ENCODE peak calls at places on chromosomes 2 and 18, in ten cellular contexts. One of them, this sample, is unnamed.

GRCh38 chr2:227853204-227853629 is 18.2 kb upstream of the DAW1 start:
- DNase-seq in AG09319: peak
- DNase-seq in brain microvascular endothelial cell: no peak
- DNase-seq in left ventricle myocardium inferior: no peak
- DNase-seq in pancreas: no peak
- DNase-seq in esophagus squamous epithelium: no peak
- DNase-seq in cardiac fibroblast: peak
- DNase-seq in mesothelial cell of epicardium: no peak
- DNase-seq in lower lobe of right lung: no peak
- DNase-seq in tibial nerve: no peak
- DNase-seq in this sample: no peak

GRCh38 chr2:241150660-241151530 is 628 bp downstream of the PPP1R7 start:
- DNase-seq in cardiac fibroblast: peak
- DNase-seq in pancreas: no peak
- DNase-seq in AG09319: no peak
- DNase-seq in tibial nerve: no peak
- DNase-seq in brain microvascular endothelial cell: no peak
- DNase-seq in esophagus squamous epithelium: no peak
- DNase-seq in lower lobe of right lung: no peak
- DNase-seq in mesothelial cell of epicardium: no peak
- DNase-seq in left ventricle myocardium inferior: no peak
- DNase-seq in this sample: no peak

GRCh38 chr2:97670471-97670870 is 958 bp downstream of the C2orf92 start:
- DNase-seq in pancreas: no peak
- DNase-seq in mesothelial cell of epicardium: no peak
- DNase-seq in cardiac fibroblast: no peak
- DNase-seq in brain microvascular endothelial cell: no peak
- DNase-seq in left ventricle myocardium inferior: no peak
- DNase-seq in tibial nerve: no peak
- DNase-seq in lower lobe of right lung: no peak
- DNase-seq in AG09319: no peak
- DNase-seq in esophagus squamous epithelium: no peak
- DNase-seq in this sample: no peak

GRCh38 chr18:7393080-7393479 is 162.2 kb downstream of the LRRC30 start:
- DNase-seq in left ventricle myocardium inferior: no peak
- DNase-seq in cardiac fibroblast: no peak
- DNase-seq in pancreas: no peak
- DNase-seq in mesothelial cell of epicardium: no peak
- DNase-seq in tibial nerve: no peak
- DNase-seq in brain microvascular endothelial cell: no peak
- DNase-seq in AG09319: no peak
- DNase-seq in esophagus squamous epithelium: no peak
- DNase-seq in lower lobe of right lung: no peak
- DNase-seq in this sample: no peak

GRCh38 chr2:227150222-227150936 is 13.6 kb downstream of the COL4A4 start:
- DNase-seq in lower lobe of right lung: no peak
- DNase-seq in mesothelial cell of epicardium: no peak
- DNase-seq in pancreas: no peak
- DNase-seq in AG09319: no peak
- DNase-seq in esophagus squamous epithelium: no peak
- DNase-seq in left ventricle myocardium inferior: no peak
- DNase-seq in brain microvascular endothelial cell: no peak
- DNase-seq in cardiac fibroblast: no peak
- DNase-seq in tibial nerve: no peak
- DNase-seq in this sample: no peak

GRCh38 chr2:170163666-170164065 is 14.3 kb upstream of the MYO3B start:
- DNase-seq in mesothelial cell of epicardium: no peak
- DNase-seq in tibial nerve: no peak
- DNase-seq in brain microvascular endothelial cell: no peak
- DNase-seq in left ventricle myocardium inferior: no peak
- DNase-seq in AG09319: no peak
- DNase-seq in cardiac fibroblast: no peak
- DNase-seq in lower lobe of right lung: no peak
- DNase-seq in pancreas: no peak
- DNase-seq in esophagus squamous epithelium: no peak
- DNase-seq in this sample: no peak

GRCh38 chr2:201432038-201432437 is 19.2 kb downstream of the TRAK2 start:
- DNase-seq in cardiac fibroblast: peak
- DNase-seq in left ventricle myocardium inferior: no peak
- DNase-seq in AG09319: no peak
- DNase-seq in esophagus squamous epithelium: no peak
- DNase-seq in pancreas: no peak
- DNase-seq in brain microvascular endothelial cell: peak
- DNase-seq in tibial nerve: no peak
- DNase-seq in lower lobe of right lung: no peak
- DNase-seq in mesothelial cell of epicardium: no peak
- DNase-seq in this sample: no peak

GRCh38 chr18:58152891-58153290 is 108.9 kb downstream of the NEDD4L start:
- DNase-seq in pancreas: no peak
- DNase-seq in mesothelial cell of epicardium: no peak
- DNase-seq in lower lobe of right lung: no peak
- DNase-seq in cardiac fibroblast: no peak
- DNase-seq in esophagus squamous epithelium: no peak
- DNase-seq in left ventricle myocardium inferior: no peak
- DNase-seq in AG09319: no peak
- DNase-seq in brain microvascular endothelial cell: no peak
- DNase-seq in tibial nerve: no peak
- DNase-seq in this sample: no peak

GRCh38 chr2:206113148-206113547 is 27.2 kb upstream of the INO80D start:
- DNase-seq in esophagus squamous epithelium: no peak
- DNase-seq in left ventricle myocardium inferior: no peak
- DNase-seq in cardiac fibroblast: peak
- DNase-seq in tibial nerve: no peak
- DNase-seq in pancreas: no peak
- DNase-seq in lower lobe of right lung: no peak
- DNase-seq in AG09319: no peak
- DNase-seq in mesothelial cell of epicardium: no peak
- DNase-seq in brain microvascular endothelial cell: peak
- DNase-seq in this sample: no peak

GRCh38 chr2:28356095-28356911 is 36.4 kb upstream of the FOSL2 start:
- DNase-seq in pancreas: peak
- DNase-seq in mesothelial cell of epicardium: no peak
- DNase-seq in cardiac fibroblast: peak
- DNase-seq in lower lobe of right lung: peak
- DNase-seq in esophagus squamous epithelium: peak
- DNase-seq in tibial nerve: peak
- DNase-seq in AG09319: peak
- DNase-seq in left ventricle myocardium inferior: peak
- DNase-seq in brain microvascular endothelial cell: peak
- DNase-seq in this sample: no peak

GRCh38 chr2:207734264-207734635 is 22.8 kb downstream of the CCNYL1 start:
- DNase-seq in AG09319: no peak
- DNase-seq in cardiac fibroblast: peak
- DNase-seq in brain microvascular endothelial cell: peak
- DNase-seq in tibial nerve: no peak
- DNase-seq in left ventricle myocardium inferior: no peak
- DNase-seq in lower lobe of right lung: no peak
- DNase-seq in pancreas: no peak
- DNase-seq in esophagus squamous epithelium: no peak
- DNase-seq in mesothelial cell of epicardium: no peak
- DNase-seq in this sample: no peak
- TF ChIP-seq CTCF in AG09319: peak
- TF ChIP-seq CTCF in cardiac fibroblast: peak
- TF ChIP-seq CTCF in brain microvascular endothelial cell: peak
- TF ChIP-seq CTCF in tibial nerve: peak
- TF ChIP-seq CTCF in left ventricle myocardium inferior: peak
- TF ChIP-seq CTCF in lower lobe of right lung: no peak
- TF ChIP-seq CTCF in pancreas: peak
- TF ChIP-seq CTCF in esophagus squamous epithelium: no peak
- TF ChIP-seq CTCF in mesothelial cell of epicardium: no peak
- TF ChIP-seq CTCF in this sample: peak

GRCh38 chr2:71801969-71802368 is 345.7 kb downstream of the CYP26B1 start:
- DNase-seq in left ventricle myocardium inferior: peak
- DNase-seq in mesothelial cell of epicardium: no peak
- DNase-seq in brain microvascular endothelial cell: peak
- DNase-seq in pancreas: no peak
- DNase-seq in AG09319: no peak
- DNase-seq in lower lobe of right lung: no peak
- DNase-seq in cardiac fibroblast: peak
- DNase-seq in esophagus squamous epithelium: no peak
- DNase-seq in tibial nerve: peak
- DNase-seq in this sample: peak
- TF ChIP-seq CTCF in left ventricle myocardium inferior: peak
- TF ChIP-seq CTCF in mesothelial cell of epicardium: no peak
- TF ChIP-seq CTCF in brain microvascular endothelial cell: peak
- TF ChIP-seq CTCF in pancreas: no peak
- TF ChIP-seq CTCF in AG09319: peak
- TF ChIP-seq CTCF in lower lobe of right lung: peak
- TF ChIP-seq CTCF in cardiac fibroblast: peak
- TF ChIP-seq CTCF in esophagus squamous epithelium: peak
- TF ChIP-seq CTCF in tibial nerve: no peak
- TF ChIP-seq CTCF in this sample: peak

DNA sequence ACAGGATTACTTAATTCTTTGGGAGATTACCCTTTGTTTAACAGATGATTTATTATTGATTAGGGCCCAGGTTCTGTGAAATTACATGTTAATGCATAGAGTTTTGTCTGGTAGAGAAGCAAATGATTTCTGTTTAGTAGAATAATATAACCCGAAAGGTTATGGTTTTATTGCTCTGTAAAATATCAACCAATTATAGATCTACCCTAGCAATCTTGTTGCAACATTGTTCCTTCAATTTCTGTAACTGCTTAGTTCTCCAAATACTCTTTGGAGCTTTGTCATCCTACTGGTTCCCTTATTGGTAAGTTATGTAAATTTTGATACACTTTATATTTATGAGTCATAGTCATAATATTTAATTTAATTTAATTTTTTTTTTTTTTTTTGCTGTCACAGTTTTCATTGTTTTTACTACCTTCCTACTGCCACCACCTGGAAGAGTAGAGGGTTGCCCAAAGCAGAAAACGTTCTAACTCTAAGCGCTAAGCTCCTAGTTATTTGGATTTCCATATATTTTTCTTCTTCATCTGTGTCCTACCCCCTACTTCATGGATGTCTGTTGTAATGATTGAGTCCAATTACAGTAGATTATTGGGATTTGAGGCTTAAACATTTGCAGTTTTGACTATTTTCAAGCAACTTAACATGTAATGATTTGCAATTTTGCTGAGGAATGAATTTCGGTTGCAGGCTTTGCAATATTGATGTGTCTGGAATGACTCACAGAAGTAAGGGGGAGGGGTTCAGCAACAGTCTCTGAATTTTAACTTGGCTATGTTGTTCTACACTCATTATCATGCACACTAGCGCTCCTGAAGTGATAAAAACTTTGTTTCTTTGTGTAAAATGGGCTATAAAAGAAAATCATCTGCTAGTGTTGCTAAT is 51.0 kb downstream of the NABP1 start:
- DNase-seq in lower lobe of right lung: no peak
- DNase-seq in AG09319: no peak
- DNase-seq in tibial nerve: no peak
- DNase-seq in cardiac fibroblast: no peak
- DNase-seq in mesothelial cell of epicardium: no peak
- DNase-seq in esophagus squamous epithelium: no peak
- DNase-seq in left ventricle myocardium inferior: no peak
- DNase-seq in pancreas: no peak
- DNase-seq in brain microvascular endothelial cell: no peak
- DNase-seq in this sample: no peak
- TF ChIP-seq CTCF in lower lobe of right lung: no peak
- TF ChIP-seq CTCF in AG09319: no peak
- TF ChIP-seq CTCF in tibial nerve: no peak
- TF ChIP-seq CTCF in cardiac fibroblast: no peak
- TF ChIP-seq CTCF in mesothelial cell of epicardium: no peak
- TF ChIP-seq CTCF in esophagus squamous epithelium: no peak
- TF ChIP-seq CTCF in left ventricle myocardium inferior: no peak
- TF ChIP-seq CTCF in pancreas: no peak
- TF ChIP-seq CTCF in brain microvascular endothelial cell: peak
- TF ChIP-seq CTCF in this sample: no peak

GRCh38 chr2:68177541-68177940 is 19.9 kb downstream of the PNO1 start:
- DNase-seq in left ventricle myocardium inferior: no peak
- DNase-seq in mesothelial cell of epicardium: no peak
- DNase-seq in tibial nerve: no peak
- DNase-seq in cardiac fibroblast: no peak
- DNase-seq in pancreas: no peak
- DNase-seq in esophagus squamous epithelium: no peak
- DNase-seq in lower lobe of right lung: no peak
- DNase-seq in brain microvascular endothelial cell: no peak
- DNase-seq in AG09319: no peak
- DNase-seq in this sample: no peak
- TF ChIP-seq CTCF in left ventricle myocardium inferior: no peak
- TF ChIP-seq CTCF in mesothelial cell of epicardium: no peak
- TF ChIP-seq CTCF in tibial nerve: no peak
- TF ChIP-seq CTCF in cardiac fibroblast: no peak
- TF ChIP-seq CTCF in pancreas: no peak
- TF ChIP-seq CTCF in esophagus squamous epithelium: no peak
- TF ChIP-seq CTCF in lower lobe of right lung: no peak
- TF ChIP-seq CTCF in brain microvascular endothelial cell: no peak
- TF ChIP-seq CTCF in AG09319: no peak
- TF ChIP-seq CTCF in this sample: no peak